ENCODE peak calls at places on chromosomes 1 and 21, in four cellular contexts. D, V, L and F are unnamed samples.

GRCh38 chr1:177274687-177275211 is 104.0 kb downstream of the BRINP2 start:
- DNase-seq in D (no peak), V (peak; percentile 38), L (peak; percentile 71), F (peak; percentile 87)

GRCh38 chr1:24830680-24831272 is 85.5 kb downstream of the CLIC4 start:
- DNase-seq in D (peak; percentile 45), V (no peak), L (peak; percentile 74), F (no peak)

GRCh38 chr1:90313756-90314155 is 318.8 kb downstream of the ZNF326 start:
- DNase-seq in D (no peak), V (no peak), L (no peak), F (no peak)

GRCh38 chr1:66434096-66434495 is 99.9 kb upstream of the SGIP1 start:
- DNase-seq in D (no peak), V (no peak), L (peak; percentile 31), F (no peak)

GRCh38 chr1:154773551-154773950 is 96.5 kb downstream of the KCNN3 start:
- DNase-seq in D (no peak), V (no peak), L (no peak), F (no peak)

GRCh38 chr1:226643167-226643566 is 94.6 kb downstream of the STUM start:
- DNase-seq in D (peak; percentile 61), V (no peak), L (peak; percentile 83), F (no peak)

GRCh38 chr1:234975122-234975940 is 153.3 kb downstream of the TOMM20 start:
- DNase-seq in D (no peak), V (no peak), L (peak; percentile 98), F (no peak)

GRCh38 chr1:11707621-11708276 is 16.2 kb downstream of the DRAXIN start:
- DNase-seq in D (no peak), V (peak; percentile 66), L (no peak), F (no peak)

GRCh38 chr21:34221331-34222030 is 142.3 kb upstream of the KCNE2 start:
- DNase-seq in D (no peak), V (no peak), L (peak; percentile 15), F (no peak)

GRCh38 chr21:25103500-25104207 is 503.6 kb downstream of the MRPL39 start:
- DNase-seq in D (no peak), V (no peak), L (peak; percentile 4), F (no peak)

GRCh38 chr21:44006017-44006624 is 6.0 kb upstream of the TRAPPC10 start:
- DNase-seq in D (no peak), V (no peak), L (peak; percentile 95), F (no peak)

GRCh38 chr1:239998312-239998649 is 93.4 kb upstream of the FMN2 start:
- DNase-seq in D (no peak), V (no peak), L (no peak), F (no peak)

GRCh38 chr1:1780598-1781525 is 2.6 kb upstream of the NADK start:
- DNase-seq in D (no peak), V (no peak), L (no peak), F (no peak)